ENCODE peak calls at places on chromosomes 5 and 9, in six cellular contexts. O is tibial nerve, X is stomach, E is H1, Q is SK-N-SH, U is transverse colon. L is an unnamed sample.

GRCh38 chr5:80408976-80409926 is 1.4 kb downstream of the ZFYVE16 start:
- DNase-seq in O (no peak), X (no peak), E (no peak), Q (peak; percentile 26), U (no peak), L (no peak)

GRCh38 chr5:87229780-87230179 is 37.9 kb upstream of the RASA1 start:
- DNase-seq in O (no peak), X (no peak), E (no peak), Q (no peak), U (no peak), L (no peak)

GRCh38 chr5:52943285-52943684 is 45.9 kb upstream of the ITGA2 start:
- DNase-seq in O (no peak), X (no peak), E (no peak), Q (no peak), U (no peak), L (no peak)

GRCh38 chr9:4666042-4666699 is at the start of gene SPATA6L:
- DNase-seq in O (no peak), X (peak; percentile 75), E (no peak), Q (peak; percentile 81), U (peak; percentile 76), L (no peak)

GRCh38 chr5:2281446-2281845 is 398.7 kb upstream of the IRX4 start:
- DNase-seq in O (no peak), X (no peak), E (no peak), Q (no peak), U (no peak), L (no peak)

GRCh38 chr9:122099271-122099869 is 6.3 kb upstream of the TTLL11 start:
- DNase-seq in O (peak; percentile 91), X (peak; percentile 92), E (peak; percentile 47), Q (peak; percentile 80), U (peak; percentile 87), L (peak; percentile 96)

GRCh38 chr5:7881816-7882215 is 12.9 kb downstream of the MTRR start:
- DNase-seq in O (no peak), X (no peak), E (no peak), Q (no peak), U (no peak), L (no peak)

GRCh38 chr5:33433303-33434255 is 7.2 kb upstream of the TARS1 start:
- DNase-seq in O (no peak), X (no peak), E (no peak), Q (no peak), U (peak; percentile 30), L (no peak)

GRCh38 chr9:121298016-121298538 is 30.1 kb downstream of the GSN start:
- DNase-seq in O (no peak), X (no peak), E (no peak), Q (no peak), U (no peak), L (no peak)

GRCh38 chr9:93809204-93809940 is 145.8 kb downstream of the BARX1 start:
- DNase-seq in O (no peak), X (no peak), E (no peak), Q (peak; percentile 6), U (no peak), L (peak; percentile 88)

GRCh38 chr9:91486699-91487497 is 63.3 kb upstream of the NFIL3 start:
- DNase-seq in O (no peak), X (no peak), E (no peak), Q (no peak), U (no peak), L (no peak)

GRCh38 chr5:157193699-157194424 is 13.2 kb downstream of the ITK start:
- DNase-seq in O (no peak), X (no peak), E (no peak), Q (no peak), U (no peak), L (no peak)

GRCh38 chr5:541888-542692 is 17.8 kb upstream of the SLC9A3 start:
- DNase-seq in O (no peak), X (no peak), E (no peak), Q (no peak), U (peak; percentile 8), L (no peak)

GRCh38 chr9:135551031-135551430 is 5.1 kb downstream of the OBP2A start:
- DNase-seq in O (no peak), X (no peak), E (no peak), Q (no peak), U (no peak), L (no peak)

GRCh38 chr5:143582869-143583268 is 179.4 kb upstream of the NR3C1 start:
- DNase-seq in O (no peak), X (no peak), E (no peak), Q (no peak), U (no peak), L (no peak)

GRCh38 chr9:124022201-124023121 is 10.9 kb downstream of the LHX2 start:
- DNase-seq in O (no peak), X (no peak), E (no peak), Q (peak; percentile 93), U (no peak), L (no peak)

GRCh38 chr5:137442660-137443059 is 56.5 kb downstream of the SPOCK1 start:
- DNase-seq in O (no peak), X (no peak), E (no peak), Q (no peak), U (no peak), L (peak; percentile 45)

GRCh38 chr5:16574789-16575785 is 41.7 kb downstream of the RETREG1 start:
- DNase-seq in O (peak; percentile 40), X (no peak), E (peak; percentile 38), Q (no peak), U (no peak), L (no peak)

GRCh38 chr5:143258559-143259253 is 144.8 kb downstream of the NR3C1 start:
- DNase-seq in O (no peak), X (no peak), E (no peak), Q (no peak), U (no peak), L (no peak)

GRCh38 chr5:1594336-1595106 is 70.8 kb upstream of the LPCAT1 start:
- DNase-seq in O (peak; percentile 11), X (peak; percentile 78), E (peak; percentile 81), Q (peak; percentile 99), U (peak; percentile 84), L (no peak)

GRCh38 chr5:78500028-78500427 is 139.6 kb downstream of the SCAMP1 start:
- DNase-seq in O (no peak), X (no peak), E (no peak), Q (no peak), U (no peak), L (peak; percentile 64)

GRCh38 chr9:114460513-114461225 is 44.6 kb downstream of the WHRN start:
- DNase-seq in O (no peak), X (no peak), E (no peak), Q (no peak), U (no peak), L (no peak)

GRCh38 chr5:180253036-180253824 is 38.7 kb downstream of the MAPK9 start:
- DNase-seq in O (no peak), X (no peak), E (no peak), Q (no peak), U (no peak), L (no peak)
- H3K9me3 ChIP-seq in O (peaks cover 99% of the 10 kb centered on the region), X (peaks cover 75% of the 10 kb centered on the region), E (peaks cover 63% of the 10 kb centered on the region), Q (peaks cover 30% of the 10 kb centered on the region), U (peaks cover 65% of the 10 kb centered on the region), L (peaks cover 96% of the 10 kb centered on the region)

DNA sequence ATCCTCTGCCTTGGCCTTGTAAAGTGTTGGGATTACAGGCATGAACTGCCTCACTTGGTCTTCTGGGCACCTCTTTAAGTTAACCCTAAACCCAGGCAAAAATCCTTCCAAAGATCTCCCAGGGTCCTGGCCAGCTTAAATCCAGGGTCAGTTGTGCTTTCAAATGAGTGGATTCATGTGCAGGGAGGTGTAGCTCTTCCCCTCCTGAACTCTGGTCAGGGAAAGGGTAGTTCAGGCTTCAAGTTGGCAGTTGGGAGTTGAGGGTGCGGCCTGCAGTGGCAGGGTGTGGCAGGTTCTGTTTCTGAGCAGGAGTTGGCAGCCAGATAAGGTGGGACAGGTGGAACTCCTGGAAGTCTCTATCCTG is 3.6 kb downstream of the HNRNPAB start:
- DNase-seq in O (no peak), X (peak; percentile 59), E (no peak), Q (no peak), U (peak; percentile 83), L (no peak)
- H3K27ac ChIP-seq in O (peak overlapping the region; percentile 13), X (peak overlapping the region; percentile 94), E (no peak overlapping the region), Q (no peak overlapping the region), U (peak overlapping the region; percentile 99), L (no peak overlapping the region)

GRCh38 chr9:71965403-71965802 is 54.0 kb downstream of the C9orf85 start:
- DNase-seq in O (no peak), X (no peak), E (no peak), Q (no peak), U (no peak), L (no peak)
- TF ChIP-seq EP300 in O (no peak), X (no peak), E (no peak), Q (no peak), U (no peak), L (no peak)

GRCh38 chr9:117691367-117691766 is 12.8 kb upstream of the TLR4 start:
- DNase-seq in O (no peak), X (no peak), E (no peak), Q (no peak), U (no peak), L (no peak)
- H3K9me3 ChIP-seq in O (no peaks in the 10 kb centered on the region), X (no peaks in the 10 kb centered on the region), E (peaks cover 5% of the 10 kb centered on the region), Q (peaks cover 6% of the 10 kb centered on the region), U (no peaks in the 10 kb centered on the region), L (no peaks in the 10 kb centered on the region)

DNA sequence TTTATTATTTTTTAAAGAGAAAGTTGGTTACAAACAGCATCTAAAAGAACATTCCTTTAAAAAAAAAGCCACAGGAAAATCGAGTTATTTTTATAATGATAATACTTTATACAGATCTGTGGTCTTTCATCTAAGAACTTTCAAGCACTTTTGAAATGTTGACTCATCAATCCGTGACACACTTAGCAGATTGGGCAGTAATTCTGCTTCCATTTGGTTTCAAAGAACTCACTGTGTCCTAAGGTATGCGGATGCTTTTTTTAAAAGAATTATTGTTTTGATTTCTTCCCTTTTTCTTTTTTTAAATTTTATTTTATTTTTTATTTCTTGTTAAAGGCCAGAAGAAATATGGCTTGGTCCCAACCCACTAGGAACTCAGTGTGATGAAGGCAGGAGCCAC is 147.8 kb downstream of the AOPEP start:
- DNase-seq in O (no peak), X (no peak), E (no peak), Q (no peak), U (no peak), L (no peak)
- H3K27ac ChIP-seq in O (peak overlapping the region; percentile 68), X (peak overlapping the region; percentile 21), E (no peak overlapping the region), Q (peak overlapping the region; percentile 100), U (peak overlapping the region; percentile 52), L (no peak overlapping the region)

DNA sequence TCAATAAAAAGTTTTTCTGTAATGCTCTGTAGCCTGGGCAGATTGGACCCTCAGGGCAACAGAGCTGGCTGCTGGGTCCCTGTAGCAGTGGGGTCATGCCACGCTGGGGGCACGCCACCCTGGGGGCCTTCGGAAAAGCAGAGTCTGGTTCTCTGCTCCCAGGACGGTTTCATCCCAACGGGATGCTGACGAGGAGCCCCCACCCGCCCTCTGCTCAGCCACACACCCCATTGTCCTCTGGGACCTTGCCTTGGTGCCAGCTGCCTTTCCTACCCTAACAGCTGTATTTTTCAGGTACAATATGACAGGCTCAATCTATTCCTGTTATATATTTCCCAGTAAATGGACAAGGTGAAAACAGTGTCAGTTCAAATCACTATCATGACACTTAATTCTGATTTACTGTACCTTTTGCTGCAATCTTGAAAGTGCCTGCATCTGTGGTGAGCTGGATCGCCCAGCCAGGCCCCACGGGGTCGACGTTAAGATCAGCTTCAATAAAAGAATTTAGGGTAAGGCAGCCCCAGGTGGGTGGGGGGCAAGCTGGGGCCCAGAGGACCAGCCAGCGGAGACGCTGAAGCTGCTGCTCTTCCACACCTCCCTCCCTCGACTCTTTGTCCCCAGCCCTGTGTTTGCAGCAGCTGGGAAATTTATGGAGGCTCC is 28.8 kb upstream of the MVB12B start:
- DNase-seq in O (no peak), X (no peak), E (no peak), Q (no peak), U (no peak), L (no peak)
- TF ChIP-seq EP300 in O (no peak), X (no peak), E (no peak), Q (no peak), U (no peak), L (no peak)

L was measured in esophagus muscularis mucosa.